ENCODE peak calls at places on chromosomes 3 and 15, in five cellular contexts. L is GM12878, N is HEK293T, I is K562, J is SK-N-SH. K is an unnamed sample.
A peak's percentile ranks its signal among the peaks of the same experiment; 100 is the strongest.

GRCh38 chr15:63212050-63212973 is 22.9 kb downstream of the RAB8B start:
- DNase-seq in L (peak; percentile 59), N (no peak), I (peak; percentile 67), J (peak; percentile 42), K (peak; percentile 39)

GRCh38 chr3:52281980-52282801 is 3.7 kb upstream of the WDR82 start:
- DNase-seq in L (no peak), N (no peak), I (no peak), J (no peak), K (peak; percentile 59)

GRCh38 chr15:55823191-55823670 is 80.3 kb upstream of the PRTG start:
- DNase-seq in L (no peak), N (peak; percentile 36), I (no peak), J (no peak), K (no peak)

GRCh38 chr3:30496496-30496966 is 109.9 kb upstream of the TGFBR2 start:
- DNase-seq in L (no peak), N (no peak), I (no peak), J (no peak), K (no peak)

GRCh38 chr15:38724827-38725226 is 160.2 kb upstream of the RASGRP1 start:
- DNase-seq in L (no peak), N (no peak), I (no peak), J (no peak), K (no peak)

GRCh38 chr3:149449100-149449654 is 25.3 kb upstream of the TM4SF4 start:
- DNase-seq in L (no peak), N (no peak), I (no peak), J (no peak), K (no peak)

GRCh38 chr3:46646700-46647099 is 34.4 kb downstream of the FAM240A start:
- DNase-seq in L (no peak), N (no peak), I (no peak), J (no peak), K (no peak)

GRCh38 chr15:34154725-34155204 is 52.9 kb downstream of the PGBD4 start:
- DNase-seq in L (no peak), N (no peak), I (peak; percentile 4), J (no peak), K (no peak)

GRCh38 chr3:69009559-69010410 is 3.7 kb downstream of the EOGT start:
- DNase-seq in L (no peak), N (no peak), I (no peak), J (no peak), K (no peak)

GRCh38 chr3:12830785-12831581 is 10.4 kb downstream of the RPL32 start:
- DNase-seq in L (no peak), N (no peak), I (no peak), J (no peak), K (no peak)

GRCh38 chr3:128491900-128492352 is 1.1 kb downstream of the GATA2 start:
- DNase-seq in L (no peak), N (no peak), I (no peak), J (no peak), K (no peak)

GRCh38 chr3:139219463-139219862 is 124.4 kb upstream of the MRPS22 start:
- DNase-seq in L (no peak), N (no peak), I (no peak), J (no peak), K (no peak)

GRCh38 chr15:44215594-44215993 is 20.5 kb upstream of the FRMD5 start:
- DNase-seq in L (no peak), N (no peak), I (no peak), J (no peak), K (peak; percentile 74)

GRCh38 chr3:46131884-46132478 is 76.1 kb downstream of the CCR1 start:
- DNase-seq in L (no peak), N (no peak), I (no peak), J (no peak), K (no peak)

GRCh38 chr3:177603137-177603603 is 405.9 kb upstream of the TBL1XR1 start:
- DNase-seq in L (no peak), N (no peak), I (no peak), J (no peak), K (no peak)

GRCh38 chr15:98190914-98191313 is 230.4 kb downstream of the ARRDC4 start:
- DNase-seq in L (no peak), N (no peak), I (no peak), J (no peak), K (no peak)

GRCh38 chr15:71607383-71607782 is 203.0 kb upstream of the NR2E3 start:
- DNase-seq in L (no peak), N (no peak), I (no peak), J (no peak), K (no peak)

GRCh38 chr3:172305552-172305951 is 142.7 kb downstream of the GHSR start:
- DNase-seq in L (no peak), N (no peak), I (no peak), J (no peak), K (peak; percentile 72)

DNA sequence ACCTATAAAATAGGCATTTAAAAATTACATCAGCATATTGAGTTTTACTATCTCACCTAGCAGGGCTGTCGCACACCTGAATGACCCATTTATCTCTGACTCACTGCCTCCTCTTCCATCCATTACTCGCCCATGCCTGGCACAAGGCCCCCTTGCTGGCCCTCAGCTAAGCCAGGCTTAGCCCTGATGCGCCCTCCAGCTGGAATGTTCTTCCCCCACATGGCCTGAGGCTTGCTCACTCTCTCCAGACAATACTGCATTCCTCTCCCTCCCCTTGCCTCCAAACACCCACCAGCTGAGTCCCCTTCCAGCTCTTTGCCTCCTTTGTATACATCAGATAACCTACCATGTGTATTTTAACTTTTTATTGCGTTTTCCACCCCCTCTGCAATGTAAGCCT is 7.2 kb downstream of the SH3BP5 start:
- DNase-seq in L (no peak), N (no peak), I (no peak), J (peak; percentile 26), K (no peak)
- TF ChIP-seq FOXM1 in L (no peak), N (no peak), I (no peak), J (no peak), K (no peak)

GRCh38 chr3:108342829-108343478 is 46.6 kb downstream of the HHLA2 start:
- DNase-seq in L (peak; percentile 36), N (no peak), I (no peak), J (no peak), K (no peak)

GRCh38 chr3:108341911-108342310 is 45.6 kb downstream of the HHLA2 start:
- DNase-seq in L (no peak), N (no peak), I (no peak), J (no peak), K (no peak)

GRCh38 chr3:108345492-108346205 is 49.3 kb downstream of the HHLA2 start:
- DNase-seq in L (no peak), N (no peak), I (no peak), J (no peak), K (no peak)

GRCh38 chr3:108346301-108346989 is 50.1 kb downstream of the HHLA2 start:
- DNase-seq in L (no peak), N (no peak), I (no peak), J (no peak), K (no peak)

DNA sequence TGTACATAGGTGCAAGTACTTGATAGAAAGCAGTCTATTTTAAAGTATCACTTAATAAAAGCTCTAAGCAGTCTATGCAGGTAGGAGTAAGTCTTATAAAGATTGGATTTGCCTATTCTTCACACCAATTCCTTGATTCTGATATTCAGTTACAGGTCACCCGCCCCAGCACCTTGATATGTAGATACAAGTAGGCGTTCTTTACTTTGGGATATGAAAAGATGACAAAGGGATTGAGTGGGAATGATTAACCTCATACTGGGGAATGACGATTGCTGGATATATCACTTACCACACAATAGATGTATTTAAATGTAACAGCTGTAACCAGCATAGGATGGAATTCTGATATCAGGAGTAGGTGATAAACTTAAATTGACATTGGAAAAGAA is 47.1 kb downstream of the HHLA2 start:
- DNase-seq in L (no peak), N (no peak), I (no peak), J (no peak), K (no peak)
- TF ChIP-seq FOXM1 in L (no peak), N (no peak), I (no peak), J (no peak), K (no peak)

DNA sequence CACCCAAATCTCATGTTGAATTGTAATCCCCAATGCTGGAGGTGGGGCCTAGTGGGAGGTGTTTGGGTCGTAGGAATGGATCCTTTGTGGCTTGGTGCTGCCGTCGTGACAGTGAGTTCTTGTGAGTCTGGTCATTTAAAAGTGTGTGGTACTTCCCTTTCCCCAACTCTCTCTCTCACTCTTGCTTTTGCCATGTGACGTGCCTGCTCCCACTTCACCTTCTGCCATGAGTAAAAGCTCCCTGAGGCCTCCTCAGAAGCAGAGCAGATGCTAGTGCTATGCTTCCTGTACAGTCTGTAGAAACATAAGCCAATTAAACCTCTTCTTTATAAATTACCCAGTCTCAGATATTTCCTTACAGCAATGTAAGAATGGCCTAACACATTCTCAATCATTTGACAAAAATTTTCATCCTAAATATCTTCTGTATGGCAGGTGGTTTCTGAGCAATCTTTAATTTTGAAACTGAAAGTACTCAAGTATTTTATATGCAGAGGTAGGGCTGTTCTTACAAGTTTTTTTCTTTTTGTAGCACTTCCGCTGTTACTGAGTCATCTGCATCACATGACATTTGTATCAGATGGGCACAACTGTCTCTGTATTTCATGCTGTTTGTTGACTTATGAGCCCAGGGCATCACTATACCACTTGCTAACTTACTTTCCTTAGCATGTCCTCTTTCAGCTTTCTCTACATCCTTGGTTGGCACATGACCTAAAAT is 8.8 kb downstream of the RPL39L start:
- DNase-seq in L (no peak), N (no peak), I (no peak), J (no peak), K (no peak)
- TF ChIP-seq FOXM1 in L (peak; percentile 28), N (no peak), I (no peak), J (no peak), K (no peak)

DNA sequence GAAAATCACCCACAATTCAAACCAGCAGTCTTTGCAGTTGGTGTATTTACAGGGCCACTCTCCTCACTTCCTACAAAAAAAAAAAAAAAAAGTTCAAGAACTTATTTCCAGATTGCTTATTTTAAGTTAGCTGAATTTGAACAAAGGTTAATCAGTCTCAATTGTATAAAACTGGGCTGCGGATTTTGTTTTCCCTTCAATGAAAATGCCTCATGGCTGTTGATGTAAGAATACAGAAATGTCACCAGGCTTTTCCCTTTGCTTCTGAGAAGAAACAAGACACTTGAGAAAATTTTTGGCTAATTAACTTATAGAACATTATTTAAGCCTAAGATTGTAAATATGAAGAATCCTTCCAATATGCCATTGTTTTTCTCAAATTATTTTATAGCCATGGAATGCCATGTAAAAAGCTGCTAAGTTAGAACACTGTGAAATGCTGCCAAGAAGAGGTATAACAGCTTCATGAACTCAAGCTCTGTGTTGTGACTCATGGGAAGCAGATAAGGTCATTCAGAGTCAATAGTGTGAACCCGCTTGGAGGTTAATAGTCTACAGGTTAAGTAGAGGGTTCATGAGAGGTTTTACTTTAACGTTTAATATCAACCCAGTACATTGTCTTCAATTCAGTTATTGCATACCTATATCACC is 84.3 kb upstream of the ABI3BP start:
- DNase-seq in L (no peak), N (no peak), I (no peak), J (no peak), K (no peak)
- TF ChIP-seq FOXM1 in L (no peak), N (no peak), I (no peak), J (no peak), K (no peak)

GRCh38 chr15:75675579-75676404 is 28.1 kb downstream of the SNX33 start:
- DNase-seq in L (no peak), N (no peak), I (no peak), J (no peak), K (no peak)
- TF ChIP-seq FOXM1 in L (no peak), N (no peak), I (no peak), J (no peak), K (no peak)